ENCODE peak calls at places on chromosomes 12 and 14, in six cellular contexts. I is AG10803; V is stimulated activated CD4-positive, alpha-beta T cell treated with anti-CD3 and anti-CD28 coated beads, Interleukin-1b, Interleukin-23, amount 100 ng/mL, for 1 hour; G is progenitor cell of endocrine pancreas; X is stimulated activated CD8-positive, alpha-beta memory T cell treated with anti-CD3 and anti-CD28 coated beads, Interleukin-15, amount 100 ng/mL, for 1 hour; T is Peyer's patch. M is an unnamed sample.
A peak's percentile ranks its signal among the peaks of the same experiment; 100 is the strongest.

GRCh38 chr14:24609667-24610344 is at the start of gene GZMH:
- DNase-seq in G (no peak), V (no peak), T (no peak), I (no peak), X (no peak), M (no peak)

GRCh38 chr12:6827982-6828670 is at the start of gene P3H3:
- DNase-seq in G (no peak), I (peak; percentile 24), T (no peak), X (no peak), V (no peak), M (no peak)

GRCh38 chr14:75640876-75641275 is 19.8 kb downstream of the ERG28 start:
- DNase-seq in G (no peak), V (no peak), I (no peak), X (no peak), T (no peak), M (no peak)

GRCh38 chr12:10362325-10362724 is 27.5 kb downstream of the KLRK1 start:
- DNase-seq in I (no peak), X (no peak), G (no peak), V (no peak), T (no peak), M (no peak)

GRCh38 chr12:11881835-11882234 is 188.9 kb upstream of the BCL2L14 start:
- DNase-seq in V (no peak), X (no peak), I (no peak), T (no peak), G (no peak), M (no peak)

GRCh38 chr12:46699986-46700385 is 125.8 kb downstream of the SLC38A4 start:
- DNase-seq in I (no peak), V (no peak), G (no peak), T (no peak), X (no peak), M (no peak)

GRCh38 chr12:7079826-7080125 is 12.5 kb downstream of the C1R start:
- DNase-seq in I (peak; percentile 56), X (no peak), G (no peak), T (no peak), V (no peak), M (no peak)

GRCh38 chr12:6961278-6961694 is 9.2 kb downstream of the PHB2 start:
- DNase-seq in V (peak; percentile 88), G (no peak), I (peak; percentile 66), T (peak; percentile 72), X (peak; percentile 73), M (peak; percentile 76)

GRCh38 chr12:95802482-95803264 is 12.1 kb upstream of the NTN4 start:
- DNase-seq in G (no peak), T (no peak), I (peak; percentile 88), V (no peak), X (no peak), M (no peak)

GRCh38 chr12:132632521-132633228 is 14.1 kb downstream of the P2RX2 start:
- DNase-seq in V (no peak), G (no peak), T (no peak), X (no peak), I (no peak), M (no peak)

GRCh38 chr14:47020500-47020899 is 368.9 kb upstream of the RPL10L start:
- DNase-seq in T (no peak), V (no peak), G (no peak), I (no peak), X (no peak), M (no peak)

GRCh38 chr12:8577879-8578278 is 34.8 kb downstream of the AICDA start:
- DNase-seq in T (no peak), V (no peak), X (no peak), I (no peak), G (no peak), M (no peak)

GRCh38 chr12:66965613-66966012 is 286.7 kb upstream of the GRIP1 start:
- DNase-seq in X (no peak), T (no peak), I (no peak), V (no peak), G (no peak), M (no peak)

GRCh38 chr12:114425031-114425626 is 19.2 kb upstream of the TBX5 start:
- DNase-seq in T (no peak), V (no peak), G (no peak), X (no peak), I (peak; percentile 79), M (no peak)

GRCh38 chr12:120529641-120530314 is 820 bp upstream of the COQ5 start:
- DNase-seq in T (no peak), G (no peak), X (no peak), V (no peak), I (peak; percentile 49), M (peak; percentile 36)

GRCh38 chr12:99092100-99092851 is 447.2 kb downstream of the APAF1 start:
- DNase-seq in I (no peak), G (no peak), T (no peak), X (no peak), V (no peak), M (no peak)

GRCh38 chr12:19547258-19547657 is 108.0 kb downstream of the AEBP2 start:
- DNase-seq in G (no peak), T (no peak), I (peak; percentile 68), X (no peak), V (no peak), M (no peak)

GRCh38 chr14:20477211-20477876 is 8.1 kb downstream of the PNP start:
- DNase-seq in G (no peak), X (no peak), V (no peak), I (no peak), T (peak; percentile 37), M (peak; percentile 73)

GRCh38 chr14:51517116-51517515 is 134.6 kb upstream of the FRMD6 start:
- DNase-seq in T (no peak), V (no peak), X (no peak), I (peak; percentile 59), G (no peak), M (no peak)

GRCh38 chr12:106195638-106196037 is 52.2 kb downstream of the CKAP4 start:
- DNase-seq in I (peak; percentile 98), G (no peak), X (no peak), V (no peak), T (peak; percentile 20), M (peak; percentile 26)

GRCh38 chr12:2154050-2154449 is 101.3 kb downstream of the CACNA1C start:
- DNase-seq in T (no peak), V (no peak), G (no peak), I (peak; percentile 53), X (no peak), M (no peak)

GRCh38 chr12:120914794-120915193 is 10.6 kb upstream of the SPPL3 start:
- DNase-seq in T (no peak), G (no peak), V (no peak), I (no peak), X (no peak), M (no peak)

GRCh38 chr14:53151523-53151866 is 1.6 kb downstream of the DDHD1 start:
- DNase-seq in V (no peak), T (no peak), I (no peak), G (no peak), X (no peak), M (no peak)

M was measured in stomach.